ENCODE peak calls at places on chromosomes 1 and 21, in six cellular contexts. B, O, M, A, U and X are unnamed samples.

GRCh38 chr21:17585875-17586450 is 26.7 kb downstream of the BTG3 start:
- DNase-seq in B (no peak), M (no peak), A (peak), U (no peak), O (peak), X (peak)

GRCh38 chr1:4851666-4852065 is 197.3 kb downstream of the AJAP1 start:
- DNase-seq in A (no peak), O (no peak), U (no peak), B (no peak), M (no peak), X (no peak)

GRCh38 chr1:38826262-38826661 is 33.3 kb downstream of the RRAGC start:
- DNase-seq in U (no peak), B (no peak), M (no peak), A (no peak), O (no peak), X (no peak)

GRCh38 chr1:52906135-52906603 is 15.4 kb downstream of the ECHDC2 start:
- DNase-seq in M (no peak), A (no peak), U (no peak), B (no peak), O (no peak), X (no peak)

GRCh38 chr1:116439701-116440100 is 66.7 kb downstream of the ATP1A1 start:
- DNase-seq in O (no peak), M (no peak), B (no peak), A (no peak), U (no peak), X (no peak)

GRCh38 chr1:22114083-22115012 is 28.5 kb downstream of the WNT4 start:
- DNase-seq in A (peak), M (no peak), U (peak), B (no peak), O (no peak), X (no peak)

GRCh38 chr1:18539171-18539570 is 58.4 kb downstream of the KLHDC7A start:
- DNase-seq in O (no peak), B (peak), U (peak), A (no peak), M (no peak), X (no peak)

GRCh38 chr21:42722808-42723470 is 69.5 kb downstream of the PDE9A start:
- DNase-seq in O (no peak), B (no peak), U (no peak), A (no peak), M (no peak), X (no peak)

GRCh38 chr1:36411674-36412648 is 14.3 kb upstream of the LSM10 start:
- DNase-seq in O (peak), M (no peak), B (no peak), U (no peak), A (peak), X (peak)

GRCh38 chr1:3065396-3065795 is 3.6 kb upstream of the PRDM16 start:
- DNase-seq in U (peak), A (no peak), O (no peak), B (peak), M (no peak), X (no peak)

DNA sequence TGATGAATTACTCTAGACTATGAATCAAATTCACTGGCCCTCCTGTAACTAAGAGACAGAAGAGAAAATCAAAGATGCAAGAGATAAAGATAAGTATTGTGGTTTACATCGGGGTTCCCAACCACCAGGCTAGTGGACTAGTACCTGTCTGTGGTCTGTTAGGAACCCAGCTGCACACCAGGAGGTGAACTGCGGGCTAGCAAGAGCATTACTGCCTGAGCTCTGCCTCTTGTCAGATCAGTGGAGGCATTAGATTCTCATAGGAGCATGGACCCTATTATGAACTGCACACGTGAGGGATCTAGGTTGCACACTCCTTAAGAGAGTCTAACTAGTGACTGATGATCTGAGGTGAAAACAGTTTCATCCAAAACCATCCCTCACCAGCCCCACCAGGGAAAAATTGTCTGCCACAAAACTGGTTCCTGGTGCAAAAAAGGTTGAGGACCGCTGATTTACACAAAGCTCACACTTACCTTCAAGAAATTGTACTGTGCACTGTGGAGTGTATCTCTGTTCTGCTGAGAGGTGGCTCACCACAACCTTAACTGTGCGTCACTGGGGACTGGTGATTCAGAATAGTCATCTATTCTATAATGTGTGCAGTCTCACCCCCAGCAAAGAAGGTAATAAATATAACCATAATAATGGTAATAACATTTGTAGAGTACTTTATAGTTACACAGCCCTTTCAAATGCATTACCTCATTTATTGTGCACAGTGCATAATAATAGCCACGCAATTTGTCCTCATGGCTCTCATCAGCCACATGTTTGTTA is 59.1 kb upstream of the DUSP10 start:
- DNase-seq in B (no peak), A (no peak), M (no peak), U (no peak), O (peak), X (no peak)
- H3K27ac ChIP-seq in B (no peak), A (no peak), M (no peak), U (no peak), O (no peak), X (no peak)

GRCh38 chr1:54953846-54954245 is 26.6 kb upstream of the TMEM61 start:
- DNase-seq in A (no peak), M (no peak), U (no peak), O (no peak), B (no peak), X (no peak)
- H3K27ac ChIP-seq in A (no peak), M (no peak), U (no peak), O (no peak), B (no peak), X (no peak)

GRCh38 chr1:237428809-237429208 is 386.8 kb downstream of the RYR2 start:
- DNase-seq in O (no peak), M (no peak), U (no peak), B (no peak), A (no peak), X (no peak)
- H3K27ac ChIP-seq in O (no peak), M (no peak), U (no peak), B (no peak), A (no peak), X (no peak)

GRCh38 chr1:31579374-31579773 is 3.1 kb downstream of the TINAGL1 start:
- DNase-seq in U (no peak), O (no peak), A (no peak), M (no peak), B (no peak), X (no peak)

GRCh38 chr1:31576201-31576669 is at the start of gene TINAGL1:
- DNase-seq in O (peak), U (peak), A (no peak), B (peak), M (no peak), X (peak)

GRCh38 chr1:31575373-31576140 is 758 bp upstream of the TINAGL1 start:
- DNase-seq in O (no peak), A (no peak), M (no peak), B (peak), U (peak), X (peak)

GRCh38 chr1:31576743-31577455 is 584 bp downstream of the TINAGL1 start:
- DNase-seq in A (no peak), O (no peak), U (no peak), M (no peak), B (no peak), X (peak)

DNA sequence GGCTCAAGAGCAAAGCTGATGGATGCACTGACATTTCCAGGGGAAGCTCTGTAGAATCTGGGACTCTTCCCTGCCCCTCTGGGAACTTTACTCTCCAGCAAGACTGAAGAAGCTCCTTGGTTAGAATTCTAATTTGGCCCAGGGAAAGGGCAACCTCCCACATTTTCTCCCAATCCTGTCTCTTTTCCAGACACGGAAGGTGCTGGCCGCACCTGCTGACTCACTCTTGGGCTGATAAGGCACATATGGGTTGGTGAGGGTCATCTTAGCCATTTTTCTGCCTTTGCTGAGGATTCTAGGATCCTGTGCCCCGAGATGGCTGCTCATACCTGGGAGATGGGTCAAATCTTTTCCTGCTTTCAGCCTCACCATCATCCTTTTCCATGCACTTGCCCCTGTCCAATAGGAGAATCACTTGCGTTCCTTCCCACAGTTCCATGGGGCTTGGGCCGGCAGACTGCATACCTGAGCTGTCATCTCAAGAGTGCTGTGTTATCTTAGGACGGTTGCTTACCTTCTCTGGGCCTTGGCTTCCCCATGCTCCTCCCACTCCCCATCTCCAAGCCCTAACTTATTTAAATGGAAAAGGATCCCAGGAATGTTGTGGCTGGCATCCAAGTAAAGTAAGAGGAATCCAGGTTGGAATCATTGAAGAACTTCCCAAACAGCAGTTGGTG is 1.3 kb downstream of the TINAGL1 start:
- DNase-seq in M (no peak), U (no peak), O (no peak), A (no peak), B (no peak), X (peak)
- H3K27ac ChIP-seq in M (no peak), U (peak), O (no peak), A (no peak), B (peak), X (no peak)

GRCh38 chr21:31201548-31201947 is 142.5 kb downstream of the TIAM1 start:
- DNase-seq in O (no peak), U (no peak), M (no peak), A (peak), B (no peak), X (no peak)

GRCh38 chr21:31204801-31205200 is 139.3 kb downstream of the TIAM1 start:
- DNase-seq in M (no peak), B (no peak), U (no peak), O (no peak), A (no peak), X (no peak)

GRCh38 chr21:31198575-31198974 is 145.5 kb downstream of the TIAM1 start:
- DNase-seq in M (no peak), O (peak), B (no peak), A (peak), U (no peak), X (peak)

GRCh38 chr21:31203371-31204054 is 140.5 kb downstream of the TIAM1 start:
- DNase-seq in A (peak), U (no peak), B (no peak), O (no peak), M (no peak), X (no peak)

DNA sequence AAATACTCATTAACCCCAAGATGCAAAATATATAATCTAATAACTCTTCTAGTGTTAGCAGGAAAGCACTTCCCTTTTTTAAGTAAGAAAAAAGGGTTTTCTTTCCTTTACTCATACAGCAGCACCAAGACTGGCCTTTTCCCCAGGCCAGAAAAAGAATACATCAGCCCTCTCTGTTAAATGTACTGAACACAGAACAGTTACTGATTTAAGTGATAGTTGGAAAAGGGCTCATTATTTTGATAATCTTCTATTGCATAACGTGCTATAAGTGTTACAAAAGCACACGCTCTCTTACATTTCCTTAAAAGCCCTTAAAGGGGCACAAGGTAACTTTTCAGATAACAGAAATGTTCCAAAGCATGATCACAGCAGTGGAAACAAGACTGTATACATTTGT is 142.9 kb downstream of the TIAM1 start:
- DNase-seq in O (no peak), U (no peak), M (no peak), A (peak), B (no peak), X (no peak)
- H3K27ac ChIP-seq in O (no peak), U (no peak), M (no peak), A (peak), B (peak), X (no peak)

GRCh38 chr21:46068516-46069079 is 29.3 kb upstream of the COL6A2 start:
- DNase-seq in A (no peak), M (no peak), U (peak), B (peak), O (no peak), X (no peak)

GRCh38 chr21:46067505-46068201 is 30.3 kb upstream of the COL6A2 start:
- DNase-seq in U (peak), A (no peak), M (no peak), B (peak), O (no peak), X (no peak)

GRCh38 chr21:46069166-46069565 is 28.7 kb upstream of the COL6A2 start:
- DNase-seq in M (no peak), O (no peak), A (no peak), B (no peak), U (peak), X (no peak)

GRCh38 chr21:46071082-46071481 is 26.8 kb upstream of the COL6A2 start:
- DNase-seq in O (no peak), M (no peak), B (peak), A (no peak), U (peak), X (no peak)

DNA sequence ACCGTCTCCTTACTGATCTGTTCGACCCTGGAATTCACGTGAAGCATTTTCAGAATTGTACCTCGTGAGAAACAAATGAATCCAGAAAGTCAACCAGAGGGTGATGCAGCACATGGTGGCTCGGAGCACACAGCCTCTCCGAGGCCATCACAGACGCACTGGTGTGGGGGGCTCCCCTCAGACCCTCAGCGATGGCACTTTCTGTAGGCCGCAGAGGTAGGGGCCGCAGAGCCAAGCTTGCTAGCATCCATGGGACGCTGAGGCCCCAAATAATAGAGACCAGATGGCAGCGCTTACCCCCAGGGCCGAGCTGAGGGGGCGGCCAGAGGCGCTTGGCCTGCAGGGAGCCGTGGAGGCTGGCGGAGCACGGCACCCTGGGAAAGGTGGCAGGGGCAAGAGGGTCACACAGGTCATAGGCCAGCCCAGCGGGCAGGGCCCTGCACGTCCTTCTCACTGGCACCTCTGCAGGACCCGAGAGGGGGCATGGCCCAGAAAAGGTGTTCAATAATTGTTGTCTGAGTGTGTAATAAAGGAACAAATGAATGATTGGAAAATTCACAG is 28.1 kb upstream of the COL6A2 start:
- DNase-seq in O (no peak), A (no peak), M (no peak), B (peak), U (peak), X (no peak)
- H3K27ac ChIP-seq in O (no peak), A (no peak), M (no peak), B (no peak), U (no peak), X (no peak)

GRCh38 chr1:31924839-31925238 is 13.3 kb downstream of the PTP4A2 start:
- DNase-seq in M (no peak), O (no peak), B (no peak), U (no peak), A (no peak), X (no peak)
- H3K27ac ChIP-seq in M (peak), O (peak), B (no peak), U (no peak), A (no peak), X (no peak)

DNA sequence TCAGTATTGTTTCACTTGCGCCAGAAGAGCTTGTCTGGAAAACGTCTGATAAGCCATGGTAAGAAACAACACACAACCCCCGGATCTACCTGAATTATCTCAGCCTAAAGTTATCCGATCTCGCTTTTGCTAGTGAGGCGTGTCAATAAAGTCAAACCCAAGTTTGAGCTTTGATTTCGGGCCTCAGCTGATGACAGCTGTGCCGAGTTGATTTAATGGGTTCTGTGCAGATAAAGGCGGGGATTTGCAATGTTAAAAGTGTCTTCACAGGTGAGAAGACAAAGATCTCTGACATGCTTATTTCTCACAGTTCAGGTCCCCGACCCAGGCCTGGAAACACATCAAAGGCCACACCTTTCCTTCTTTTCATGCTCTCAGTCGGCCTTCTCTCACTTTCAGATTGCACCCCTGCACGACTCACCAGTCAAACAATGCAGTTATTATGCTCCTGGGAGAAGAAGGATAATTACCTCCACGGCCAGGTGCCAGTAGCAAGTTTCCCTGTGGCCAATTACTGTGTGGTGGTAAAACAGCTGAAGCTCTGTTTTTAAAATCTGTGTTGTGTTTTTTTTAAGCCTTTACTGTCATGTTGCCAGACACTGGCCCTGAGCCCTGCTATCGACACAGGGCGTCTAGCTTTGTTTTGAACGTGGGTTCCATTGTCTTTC is 245.3 kb upstream of the RUNX1 start:
- DNase-seq in B (no peak), M (no peak), U (no peak), O (no peak), A (peak), X (peak)
- H3K27ac ChIP-seq in B (no peak), M (no peak), U (no peak), O (no peak), A (no peak), X (peak)